ENCODE peak calls at places on chromosomes 16 and 17, in six cellular contexts. C is HCT116, A is K562, Q is GM12878, R is HepG2, Z is NT2/D1. U is an unnamed sample.

GRCh38 chr16:84913315-84913714 is 93.5 kb downstream of the CRISPLD2 start:
- DNase-seq in A (peak; percentile 69), Q (no peak), Z (no peak), C (no peak), R (no peak), U (no peak)

GRCh38 chr17:66829883-66830282 is 5.0 kb upstream of the CACNG5 start:
- DNase-seq in Q (no peak), A (no peak), R (no peak), C (no peak), Z (no peak), U (no peak)

GRCh38 chr17:67573987-67574657 is 143.6 kb upstream of the NOL11 start:
- DNase-seq in R (no peak), Z (no peak), Q (no peak), C (no peak), A (no peak), U (no peak)

GRCh38 chr17:9991351-9991750 is 86.3 kb upstream of the RCVRN start:
- DNase-seq in C (no peak), Z (no peak), R (no peak), Q (no peak), A (no peak), U (no peak)

GRCh38 chr17:33753452-33753851 is 460.4 kb upstream of the ASIC2 start:
- DNase-seq in C (no peak), A (no peak), R (no peak), Z (no peak), Q (no peak), U (no peak)

GRCh38 chr17:19630651-19631050 is 17.9 kb upstream of the ALDH3A2 start:
- DNase-seq in R (no peak), Q (no peak), Z (no peak), A (no peak), C (no peak), U (no peak)

GRCh38 chr17:46122486-46122871 is 70.8 kb downstream of the KANSL1 start:
- DNase-seq in Z (no peak), A (no peak), R (no peak), C (no peak), Q (no peak), U (no peak)

GRCh38 chr17:410674-411401 is 58.2 kb upstream of the RPH3AL start:
- DNase-seq in A (peak; percentile 29), Q (no peak), R (no peak), C (no peak), Z (no peak), U (peak; percentile 52)

GRCh38 chr17:77634710-77635109 is 323.8 kb upstream of the TNRC6C start:
- DNase-seq in R (no peak), Z (no peak), Q (peak; percentile 8), C (no peak), A (no peak), U (no peak)

GRCh38 chr16:51818342-51818944 is 667.4 kb upstream of the SALL1 start:
- DNase-seq in A (peak; percentile 10), R (peak; percentile 31), Q (no peak), Z (peak; percentile 58), C (no peak), U (peak; percentile 25)

GRCh38 chr17:68807998-68808772 is 147.0 kb downstream of the ABCA8 start:
- DNase-seq in Z (no peak), A (no peak), Q (no peak), C (no peak), R (no peak), U (no peak)

GRCh38 chr17:61492759-61493526 is 40.7 kb downstream of the TBX4 start:
- DNase-seq in Z (no peak), R (peak; percentile 79), A (no peak), C (no peak), Q (no peak), U (no peak)

GRCh38 chr16:84932691-84933090 is 78.6 kb downstream of the ZDHHC7 start:
- DNase-seq in Q (no peak), C (no peak), R (no peak), Z (no peak), A (no peak), U (no peak)

DNA sequence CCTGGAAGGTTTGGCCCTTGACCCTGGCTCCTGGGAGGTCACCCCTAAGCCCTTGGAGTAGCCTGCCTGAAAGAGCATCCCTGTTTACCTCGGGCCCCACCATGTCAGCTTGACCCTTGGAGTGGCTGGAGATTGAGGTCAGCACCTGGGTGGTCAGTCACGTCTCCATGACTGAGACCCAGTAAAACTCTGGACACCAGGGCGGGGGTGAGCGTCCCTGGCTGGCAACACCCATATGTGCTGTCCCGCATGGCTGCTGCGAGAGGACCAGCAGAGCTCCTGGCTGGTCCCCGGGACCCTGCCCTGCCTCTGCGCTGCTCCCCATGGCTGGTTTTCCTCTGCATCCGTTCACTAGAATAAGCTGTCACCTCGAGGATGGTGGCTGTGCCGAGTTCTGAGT is 91.2 kb downstream of the RBFOX3 start:
- DNase-seq in Q (no peak), Z (no peak), A (no peak), R (no peak), C (no peak), U (no peak)
- TF ChIP-seq ZNF274 in Q (no peak), Z (no peak), A (no peak), R (no peak), C (no peak), U (no peak)

GRCh38 chr17:21817791-21818364 is 125.6 kb downstream of the KCNJ18 start:
- DNase-seq in C (no peak), A (no peak), R (no peak), Q (no peak), Z (no peak), U (no peak)
- TF ChIP-seq ZNF274 in C (no peak), A (no peak), R (no peak), Q (no peak), Z (no peak), U (no peak)

DNA sequence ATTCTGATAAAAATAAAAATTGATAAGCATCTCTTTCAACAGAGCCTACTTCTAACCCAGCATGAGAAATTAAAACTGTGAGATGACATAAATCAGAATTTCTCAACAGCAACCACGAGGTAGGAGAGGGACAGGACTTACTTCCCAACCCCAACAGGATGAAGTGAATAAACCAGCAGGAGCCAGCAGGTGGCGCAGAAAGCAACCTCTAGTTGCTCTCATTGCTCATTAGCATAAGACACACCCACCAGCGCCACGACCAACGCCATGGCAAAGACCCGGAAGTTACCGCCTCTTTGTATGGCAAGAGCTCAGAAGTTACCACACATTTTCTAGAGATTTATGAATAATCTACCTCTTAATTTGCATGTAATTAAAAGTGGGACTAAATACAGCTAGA is 189.4 kb upstream of the CDH8 start:
- DNase-seq in R (peak; percentile 76), A (peak; percentile 56), C (no peak), Z (peak; percentile 64), Q (peak; percentile 24), U (peak; percentile 92)
- TF ChIP-seq ZNF274 in R (no peak), A (no peak), C (no peak), Z (no peak), Q (no peak), U (no peak)

DNA sequence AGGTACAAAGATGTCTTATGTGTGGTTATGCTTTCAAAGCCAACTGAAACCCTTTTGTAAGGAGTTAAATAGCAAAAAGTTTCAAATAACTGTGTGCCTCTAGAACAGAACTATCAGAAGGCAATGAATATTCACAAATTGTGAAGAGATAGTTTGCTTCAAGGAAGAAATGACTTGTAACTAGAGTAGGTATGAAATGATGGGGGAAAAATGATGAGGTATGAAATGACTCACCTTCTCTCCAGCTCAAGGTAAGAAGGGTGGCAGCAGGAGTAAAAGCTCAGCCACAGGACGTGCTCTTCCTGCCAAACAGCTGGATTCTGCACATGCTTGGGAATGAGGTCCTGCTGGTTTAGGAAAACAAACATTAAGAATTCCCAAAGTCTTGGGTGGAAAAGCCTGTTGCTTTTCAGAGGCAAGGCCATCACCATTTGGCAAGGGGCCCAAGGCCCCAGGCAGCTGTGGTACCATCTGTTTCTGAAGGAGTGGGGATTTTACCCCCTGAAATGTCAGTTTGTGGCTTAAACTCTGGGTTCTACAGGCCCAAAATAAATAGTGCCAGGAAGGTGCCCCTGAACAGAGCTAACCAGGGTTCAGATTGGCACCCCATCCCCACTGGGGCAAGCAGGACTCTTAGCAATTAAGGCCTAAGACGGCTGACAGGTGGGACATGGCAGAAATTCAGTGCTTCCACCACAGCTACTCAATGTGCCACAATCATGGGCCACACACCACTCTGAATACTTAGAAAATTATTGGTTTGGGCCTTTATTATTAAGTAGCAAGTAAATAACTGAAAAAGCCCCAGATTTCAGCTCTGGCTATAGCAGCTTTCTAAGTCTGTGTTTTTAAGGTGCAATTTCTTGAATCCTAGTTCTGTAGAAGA is 13.3 kb downstream of the HERPUD1 start:
- DNase-seq in C (no peak), R (no peak), Q (peak; percentile 61), Z (no peak), A (no peak), U (no peak)
- TF ChIP-seq ZNF274 in C (no peak), R (no peak), Q (no peak), Z (no peak), A (no peak), U (no peak)

DNA sequence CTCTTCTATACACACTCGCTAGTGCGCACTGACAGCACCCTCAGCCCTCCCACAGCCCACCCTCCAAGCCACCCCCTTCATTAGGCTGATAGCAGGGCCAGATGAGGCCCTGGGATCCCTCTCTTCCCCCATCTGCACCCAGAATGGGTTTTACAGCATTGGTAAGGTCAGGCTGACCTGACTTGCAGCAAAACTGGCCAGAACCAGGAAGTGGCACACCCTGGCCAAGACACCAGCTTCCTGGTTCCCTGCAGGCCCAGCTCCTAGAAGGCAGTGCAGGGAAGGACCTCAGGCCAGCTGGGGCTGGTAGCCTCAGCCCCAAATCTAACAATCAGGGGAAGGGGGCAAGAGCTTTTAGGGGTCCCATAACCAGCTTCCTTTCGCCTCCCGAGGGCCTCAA is 50.0 kb upstream of the MRPS23 start:
- DNase-seq in Z (no peak), Q (no peak), A (no peak), R (no peak), C (no peak), U (no peak)
- TF ChIP-seq ZNF274 in Z (no peak), Q (no peak), A (no peak), R (no peak), C (no peak), U (no peak)

GRCh38 chr16:2853531-2854073 is 4.4 kb downstream of the PRSS22 start:
- DNase-seq in A (no peak), Z (no peak), C (no peak), R (no peak), Q (no peak), U (no peak)

GRCh38 chr16:2855536-2855935 is 2.4 kb downstream of the PRSS22 start:
- DNase-seq in A (peak; percentile 4), Q (no peak), R (no peak), Z (no peak), C (no peak), U (no peak)

GRCh38 chr16:2852731-2853507 is 5.1 kb downstream of the PRSS22 start:
- DNase-seq in A (peak; percentile 61), R (no peak), Z (no peak), C (no peak), Q (no peak), U (no peak)

GRCh38 chr16:2856061-2856670 is 1.8 kb downstream of the PRSS22 start:
- DNase-seq in R (no peak), Z (no peak), C (no peak), A (peak; percentile 85), Q (no peak), U (no peak)

GRCh38 chr16:2854700-2855309 is 3.2 kb downstream of the PRSS22 start:
- DNase-seq in C (no peak), A (peak; percentile 61), Q (no peak), Z (no peak), R (no peak), U (no peak)
- TF ChIP-seq ZNF274 in C (no peak), A (no peak), Q (no peak), Z (no peak), R (no peak), U (no peak)

DNA sequence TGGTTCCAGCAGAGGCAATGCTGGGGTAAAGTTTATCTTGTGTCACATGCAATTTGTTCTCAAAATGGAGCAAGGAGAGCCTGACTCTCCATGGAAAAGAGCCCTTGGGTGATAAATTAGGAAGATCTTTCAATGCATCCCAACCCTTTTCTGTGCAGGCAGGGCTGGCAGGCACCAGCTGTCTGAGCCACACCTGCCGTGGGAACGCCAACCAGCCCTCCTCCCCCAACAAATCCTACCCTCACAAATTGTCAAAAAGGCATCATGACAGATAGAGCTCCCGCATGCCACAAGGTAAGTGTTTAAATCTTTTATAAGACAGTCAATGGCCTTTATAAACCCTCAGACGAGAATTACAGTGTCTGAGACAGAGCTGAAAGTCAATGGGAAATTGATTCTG is 418.5 kb upstream of the CDH5 start:
- DNase-seq in R (no peak), C (no peak), Z (no peak), Q (no peak), A (no peak), U (no peak)
- TF ChIP-seq ZNF274 in R (no peak), C (no peak), Z (no peak), Q (no peak), A (no peak), U (no peak)